ENCODE peak calls at places on chromosomes 4 and X, in eight cellular contexts. Z, D, G, O, P, A, J and S are unnamed samples.

GRCh38 chr4:147198411-147199051 is 252.9 kb upstream of the TTC29 start:
- DNase-seq in D (no peak), A (no peak), J (no peak), G (no peak), Z (no peak), O (no peak), P (no peak), S (no peak)

GRCh38 chrX:136214551-136214950 is 36.6 kb downstream of the MAP7D3 start:
- DNase-seq in G (peak), P (no peak), Z (no peak), J (no peak), O (no peak), A (no peak), D (no peak), S (no peak)

GRCh38 chrX:2664497-2664896 is 26.6 kb upstream of the CD99 start:
- DNase-seq in P (no peak), A (peak), Z (no peak), D (no peak), J (no peak), O (no peak), G (peak), S (no peak)

GRCh38 chr4:182188622-182189021 is 54.6 kb upstream of the TENM3 start:
- DNase-seq in Z (no peak), P (no peak), J (no peak), D (no peak), O (no peak), A (no peak), G (peak), S (no peak)

GRCh38 chrX:40867352-40867751 is 132.0 kb upstream of the MED14 start:
- DNase-seq in D (no peak), J (no peak), A (no peak), P (no peak), G (no peak), Z (no peak), O (no peak), S (no peak)

GRCh38 chrX:51406688-51407519 is 74.3 kb downstream of the NUDT10 start:
- DNase-seq in G (no peak), P (no peak), A (no peak), J (no peak), Z (no peak), O (no peak), D (no peak), S (no peak)

GRCh38 chrX:118272237-118272636 is 73.7 kb upstream of the WDR44 start:
- DNase-seq in Z (no peak), J (no peak), D (no peak), G (peak), A (no peak), O (no peak), P (no peak), S (peak)

GRCh38 chr4:131430302-131430701 is 1718.8 kb upstream of the PCDH10 start:
- DNase-seq in P (no peak), Z (no peak), O (no peak), J (no peak), G (no peak), D (no peak), A (no peak), S (no peak)

GRCh38 chrX:9336501-9336900 is 128.4 kb upstream of the TBL1X start:
- DNase-seq in G (no peak), A (no peak), D (no peak), J (no peak), Z (no peak), O (no peak), P (no peak), S (no peak)

GRCh38 chrX:650274-650673 is 19.7 kb downstream of the SHOX start:
- DNase-seq in Z (no peak), G (no peak), P (no peak), D (no peak), O (no peak), J (no peak), A (no peak), S (no peak)

GRCh38 chr4:78517050-78517652 is 34.4 kb upstream of the ANXA3 start:
- DNase-seq in G (peak), Z (no peak), J (no peak), A (no peak), O (no peak), D (peak), P (no peak), S (peak)

GRCh38 chrX:3346436-3347329 is at the start of gene MXRA5:
- DNase-seq in D (no peak), Z (no peak), O (peak), P (no peak), G (peak), A (no peak), J (no peak), S (no peak)

GRCh38 chr4:166087569-166087968 is 214.5 kb downstream of the TLL1 start:
- DNase-seq in Z (no peak), J (no peak), P (no peak), O (no peak), D (no peak), G (no peak), A (no peak), S (no peak)

GRCh38 chr4:99457676-99458075 is 22.5 kb upstream of the ADH7 start:
- DNase-seq in O (no peak), G (no peak), Z (no peak), J (no peak), A (no peak), P (no peak), D (no peak), S (no peak)

GRCh38 chr4:137521053-137521452 is 11.2 kb downstream of the PCDH18 start:
- DNase-seq in O (no peak), P (no peak), G (no peak), A (no peak), Z (no peak), D (no peak), J (no peak), S (no peak)

GRCh38 chrX:8731579-8732395 is at the start of gene ANOS1:
- DNase-seq in A (peak), P (no peak), D (no peak), J (peak), O (peak), Z (no peak), G (no peak), S (no peak)

GRCh38 chrX:77505227-77505626 is 58.0 kb downstream of the FGF16 start:
- DNase-seq in Z (no peak), D (no peak), O (no peak), P (no peak), G (peak), A (no peak), J (no peak), S (no peak)

GRCh38 chr4:81069706-81070331 is 39.3 kb downstream of the BMP3 start:
- DNase-seq in J (peak), G (peak), P (peak), A (peak), D (peak), Z (peak), O (peak), S (peak)

GRCh38 chrX:153459976-153460375 is 10.4 kb downstream of the HAUS7 start:
- DNase-seq in P (no peak), J (no peak), D (no peak), Z (no peak), A (no peak), G (peak), O (no peak), S (no peak)